ENCODE peak calls at places on chromosomes 12 and 14, in eight cellular contexts. K is right cardiac atrium, Q is mesendoderm, T is PC-9, B is GM23338, H is Peyer's patch, W is endothelial cell of umbilical vein, S is esophagus squamous epithelium. X is an unnamed sample. For H3K27me3, the result is how much of the 10 kb centered on the place peaks cover.

GRCh38 chr14:37150414-37150813 is 22.0 kb downstream of the SLC25A21 start:
- DNase-seq in K (no peak), Q (peak), T (no peak), B (peak), H (no peak), W (peak), S (no peak), X (no peak)

GRCh38 chr14:76201162-76201561 is 49.4 kb downstream of the GPATCH2L start:
- DNase-seq in K (no peak), Q (no peak), T (peak), B (no peak), H (no peak), W (no peak), S (no peak), X (no peak)

GRCh38 chr12:27652174-27652763 is 44.0 kb upstream of the REP15 start:
- DNase-seq in K (no peak), Q (peak), T (peak), B (peak), H (no peak), W (peak), S (no peak), X (peak)

GRCh38 chr12:50425859-50426258 is 25.2 kb downstream of the LARP4 start:
- DNase-seq in K (no peak), Q (peak), T (no peak), B (peak), H (no peak), W (no peak), S (no peak), X (no peak)

GRCh38 chr12:64733857-64734256 is 25.3 kb downstream of the GNS start:
- DNase-seq in K (peak), Q (no peak), T (peak), B (no peak), H (no peak), W (peak), S (no peak), X (no peak)

GRCh38 chr12:83140135-83140534 is 453.4 kb downstream of the TMTC2 start:
- DNase-seq in K (peak), Q (no peak), T (no peak), B (no peak), H (no peak), W (no peak), S (no peak), X (no peak)

GRCh38 chr12:130838951-130839769 is at the start of gene STX2:
- DNase-seq in K (peak), Q (peak), T (no peak), B (peak), H (peak), W (peak), S (peak), X (peak)

GRCh38 chr12:47819902-47820630 is at the start of gene HDAC7:
- DNase-seq in K (peak), Q (peak), T (peak), B (peak), H (peak), W (peak), S (no peak), X (peak)

GRCh38 chr14:22602853-22603252 is 4.8 kb downstream of the ABHD4 start:
- DNase-seq in K (no peak), Q (no peak), T (peak), B (no peak), H (no peak), W (no peak), S (no peak), X (no peak)

GRCh38 chr12:92784795-92785562 is 82.2 kb downstream of the PLEKHG7 start:
- DNase-seq in K (no peak), Q (peak), T (peak), B (peak), H (no peak), W (peak), S (no peak), X (no peak)

DNA sequence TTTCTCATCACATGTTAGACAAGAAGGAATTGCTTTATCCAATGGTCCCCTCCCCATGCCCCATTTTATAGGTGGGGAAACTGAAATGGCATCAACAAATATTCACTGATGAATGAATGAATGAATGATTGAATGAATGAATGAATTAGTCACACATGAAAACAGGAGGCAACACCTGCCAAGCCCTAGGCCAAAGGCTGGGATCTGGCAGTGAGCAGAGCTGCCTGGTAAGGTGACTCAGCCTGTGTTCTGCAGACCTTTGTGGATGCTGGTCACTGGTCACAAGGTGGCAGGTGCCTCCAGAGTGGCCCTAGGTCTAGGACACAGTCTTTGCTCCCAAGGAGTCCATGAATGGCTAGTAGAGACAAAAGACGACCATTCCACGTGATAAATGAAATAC is 188.4 kb downstream of the RBM19 start:
- DNase-seq in K (no peak), Q (no peak), T (no peak), B (no peak), H (no peak), W (no peak), S (no peak), X (no peak)
- H3K27me3 ChIP-seq in K (under half), Q (under half), T (under half), B (under half), H (under half), W (under half), S (half or more), X (under half)

GRCh38 chr12:52082026-52082667 is 2.6 kb downstream of the SMIM41 start:
- DNase-seq in K (peak), Q (no peak), T (no peak), B (peak), H (no peak), W (no peak), S (no peak), X (peak)
- H3K27ac ChIP-seq in K (peak), Q (no peak), T (no peak), B (no peak), H (peak), W (no peak), S (peak), X (no peak)

GRCh38 chr12:54004063-54004840 is 4.3 kb downstream of the HOXC9 start:
- DNase-seq in K (no peak), Q (no peak), T (no peak), B (no peak), H (no peak), W (no peak), S (no peak), X (no peak)
- H3K27me3 ChIP-seq in K (under half), Q (half or more), T (under half), B (half or more), H (under half), W (half or more), S (half or more), X (under half)

GRCh38 chr14:95101736-95102677 is 55.3 kb downstream of the DICER1 start:
- DNase-seq in K (no peak), Q (no peak), T (no peak), B (no peak), H (no peak), W (no peak), S (no peak), X (no peak)
- H3K27ac ChIP-seq in K (no peak), Q (no peak), T (no peak), B (no peak), H (no peak), W (no peak), S (no peak), X (no peak)

DNA sequence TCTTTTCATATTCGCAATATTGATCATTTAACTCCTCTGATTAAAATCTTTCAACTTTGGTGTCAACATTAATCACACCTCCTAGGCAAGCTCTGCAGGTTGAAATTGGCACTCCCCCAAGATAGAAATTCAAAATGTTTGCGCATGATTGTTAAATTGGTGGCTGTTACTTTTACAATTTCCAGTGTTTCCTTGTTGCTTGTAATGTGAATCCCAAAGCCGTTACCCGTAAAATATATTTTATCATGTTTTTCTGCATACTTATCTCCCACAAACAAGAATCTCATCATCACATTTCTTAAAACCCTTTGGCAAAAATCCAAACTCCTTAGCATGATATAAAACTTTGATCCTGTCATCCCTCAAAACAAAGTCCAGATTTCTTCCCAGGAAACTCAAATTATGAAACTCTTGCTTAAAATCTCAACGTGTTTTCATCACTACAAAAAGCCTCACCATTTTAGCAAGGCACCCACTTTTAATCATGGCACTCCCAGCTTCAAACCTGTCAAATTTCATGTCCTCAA is 14.7 kb downstream of the RTL1 start:
- DNase-seq in K (no peak), Q (no peak), T (no peak), B (no peak), H (no peak), W (no peak), S (no peak), X (no peak)
- H3K27me3 ChIP-seq in K (under half), Q (under half), T (half or more), B (under half), H (under half), W (under half), S (under half), X (under half)

GRCh38 chr12:15698377-15698867 is 90.8 kb downstream of the EPS8 start:
- DNase-seq in K (no peak), Q (no peak), T (no peak), B (peak), H (no peak), W (peak), S (no peak), X (no peak)
- H3K27ac ChIP-seq in K (no peak), Q (no peak), T (no peak), B (no peak), H (peak), W (no peak), S (peak), X (no peak)

X was measured in lung.